ENCODE peak calls at places on chromosomes 12 and 14, in seven cellular contexts. Y is upper lobe of left lung, B is stomach, T is sigmoid colon, H is K562, P is suprapubic skin, U is SK-N-SH. D is an unnamed sample.

GRCh38 chr12:58346032-58346632 is 404.8 kb downstream of the ATP23 start:
- DNase-seq in Y (no peak), B (no peak), T (no peak), H (peak), P (no peak), U (peak), D (no peak)

GRCh38 chr12:57148469-57149308 is 1.3 kb upstream of the LRP1-AS start:
- DNase-seq in Y (peak), B (peak), T (peak), H (no peak), P (peak), U (no peak), D (peak)

GRCh38 chr14:66758031-66758613 is 250.2 kb downstream of the GPHN start:
- DNase-seq in Y (no peak), B (no peak), T (no peak), H (no peak), P (no peak), U (no peak), D (no peak)

GRCh38 chr12:98980508-98980907 is 335.4 kb downstream of the APAF1 start:
- DNase-seq in Y (no peak), B (no peak), T (no peak), H (no peak), P (no peak), U (no peak), D (no peak)

GRCh38 chr12:31985832-31986231 is 26.6 kb downstream of the RESF1 start:
- DNase-seq in Y (no peak), B (no peak), T (no peak), H (no peak), P (no peak), U (no peak), D (no peak)

GRCh38 chr14:100885196-100886030 is 18.1 kb downstream of the RTL1 start:
- DNase-seq in Y (no peak), B (no peak), T (peak), H (no peak), P (peak), U (peak), D (no peak)

GRCh38 chr14:64950889-64951288 is 8.3 kb upstream of the GPX2 start:
- DNase-seq in Y (no peak), B (no peak), T (no peak), H (no peak), P (peak), U (no peak), D (no peak)

GRCh38 chr14:71372411-71372838 is 465.2 kb downstream of the PCNX1 start:
- DNase-seq in Y (no peak), B (no peak), T (no peak), H (no peak), P (no peak), U (no peak), D (no peak)

GRCh38 chr14:105554022-105554421 is 27.6 kb downstream of the TMEM121 start:
- DNase-seq in Y (no peak), B (no peak), T (no peak), H (no peak), P (no peak), U (no peak), D (no peak)

GRCh38 chr14:66650491-66650911 is 142.6 kb downstream of the GPHN start:
- DNase-seq in Y (no peak), B (no peak), T (no peak), H (no peak), P (no peak), U (no peak), D (no peak)

GRCh38 chr12:38175538-38175937 is 141.0 kb upstream of the ALG10B start:
- DNase-seq in Y (no peak), B (no peak), T (no peak), H (no peak), P (no peak), U (no peak), D (no peak)

GRCh38 chr14:67241416-67242362 is at the start of gene PALS1:
- DNase-seq in Y (peak), B (no peak), T (peak), H (peak), P (no peak), U (peak), D (no peak)

GRCh38 chr12:65362231-65362630 is 83.7 kb downstream of the MSRB3 start:
- DNase-seq in Y (no peak), B (no peak), T (no peak), H (no peak), P (no peak), U (no peak), D (no peak)

GRCh38 chr14:63852271-63852816 is 460 bp upstream of the SYNE2 start:
- DNase-seq in Y (peak), B (no peak), T (no peak), H (no peak), P (no peak), U (peak), D (no peak)

GRCh38 chr12:96242597-96242996 is 48.4 kb downstream of the ELK3 start:
- DNase-seq in Y (no peak), B (no peak), T (peak), H (peak), P (peak), U (no peak), D (no peak)

GRCh38 chr12:2922329-2922728 is 31.6 kb downstream of the TULP3 start:
- DNase-seq in Y (no peak), B (no peak), T (no peak), H (no peak), P (no peak), U (no peak), D (no peak)

GRCh38 chr12:23049180-23049579 is 424.2 kb downstream of the ETNK1 start:
- DNase-seq in Y (no peak), B (no peak), T (no peak), H (no peak), P (no peak), U (no peak), D (no peak)
- TF ChIP-seq POLR2AphosphoS5 in Y (no peak), B (no peak), T (no peak), H (no peak), P (no peak), U (no peak), D (no peak)

GRCh38 chr12:110680032-110680431 is 8.9 kb downstream of the HVCN1 start:
- DNase-seq in Y (no peak), B (no peak), T (no peak), H (no peak), P (no peak), U (no peak), D (no peak)

GRCh38 chr12:110677206-110677911 is 11.6 kb downstream of the HVCN1 start:
- DNase-seq in Y (peak), B (no peak), T (no peak), H (no peak), P (no peak), U (no peak), D (no peak)

GRCh38 chr12:110676171-110676570 is 12.7 kb downstream of the HVCN1 start:
- DNase-seq in Y (no peak), B (no peak), T (no peak), H (no peak), P (no peak), U (no peak), D (no peak)

GRCh38 chr12:110679201-110679600 is 9.7 kb downstream of the HVCN1 start:
- DNase-seq in Y (no peak), B (no peak), T (no peak), H (no peak), P (no peak), U (no peak), D (no peak)

GRCh38 chr12:110677982-110678381 is 10.9 kb downstream of the HVCN1 start:
- DNase-seq in Y (no peak), B (no peak), T (no peak), H (no peak), P (no peak), U (no peak), D (no peak)
- H3K27ac ChIP-seq in Y (peak), B (no peak), T (no peak), H (no peak), P (no peak), U (no peak), D (peak)

GRCh38 chr14:104378636-104379225 is 200.8 kb upstream of the C14orf180 start:
- DNase-seq in Y (no peak), B (no peak), T (no peak), H (no peak), P (no peak), U (no peak), D (no peak)
- TF ChIP-seq EP300 in Y (no peak), B (no peak), T (no peak), H (no peak), P (no peak), U (no peak), D (no peak)

GRCh38 chr14:68499451-68499850 is 293.4 kb downstream of the ZFP36L1 start:
- DNase-seq in Y (no peak), B (no peak), T (no peak), H (no peak), P (no peak), U (no peak), D (no peak)

GRCh38 chr14:68495101-68495637 is 297.7 kb downstream of the ZFP36L1 start:
- DNase-seq in Y (no peak), B (no peak), T (no peak), H (no peak), P (no peak), U (no peak), D (no peak)

GRCh38 chr14:68492889-68493288 is 300.0 kb downstream of the ZFP36L1 start:
- DNase-seq in Y (no peak), B (no peak), T (no peak), H (no peak), P (no peak), U (no peak), D (no peak)

GRCh38 chr14:68497016-68497415 is 295.9 kb downstream of the ZFP36L1 start:
- DNase-seq in Y (no peak), B (no peak), T (no peak), H (no peak), P (no peak), U (no peak), D (no peak)

DNA sequence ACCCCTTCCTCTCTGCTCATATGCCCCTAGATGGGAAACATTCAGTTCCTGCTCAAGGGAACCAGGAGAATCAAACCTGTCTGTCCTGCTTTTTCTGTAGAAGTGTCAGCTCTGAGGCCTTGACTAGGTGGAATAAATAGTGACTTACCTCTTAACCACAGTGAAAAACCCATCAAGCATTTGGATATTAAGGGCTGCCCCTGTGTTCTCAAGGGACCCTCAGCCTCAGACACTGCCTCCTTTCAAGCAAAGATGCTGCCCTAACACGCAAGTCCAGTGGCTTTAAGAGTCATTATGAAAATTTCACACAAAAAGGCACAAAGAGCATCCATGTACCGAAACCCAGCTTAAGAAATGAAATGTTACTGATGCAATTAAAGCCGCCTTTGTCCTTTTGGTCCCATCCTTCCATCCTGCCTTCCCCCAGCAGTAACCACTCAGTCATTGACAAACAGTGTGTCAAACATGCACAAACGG is 297.2 kb downstream of the ZFP36L1 start:
- DNase-seq in Y (no peak), B (no peak), T (no peak), H (no peak), P (no peak), U (no peak), D (no peak)
- TF ChIP-seq POLR2AphosphoS5 in Y (no peak), B (no peak), T (no peak), H (no peak), P (no peak), U (no peak), D (no peak)

DNA sequence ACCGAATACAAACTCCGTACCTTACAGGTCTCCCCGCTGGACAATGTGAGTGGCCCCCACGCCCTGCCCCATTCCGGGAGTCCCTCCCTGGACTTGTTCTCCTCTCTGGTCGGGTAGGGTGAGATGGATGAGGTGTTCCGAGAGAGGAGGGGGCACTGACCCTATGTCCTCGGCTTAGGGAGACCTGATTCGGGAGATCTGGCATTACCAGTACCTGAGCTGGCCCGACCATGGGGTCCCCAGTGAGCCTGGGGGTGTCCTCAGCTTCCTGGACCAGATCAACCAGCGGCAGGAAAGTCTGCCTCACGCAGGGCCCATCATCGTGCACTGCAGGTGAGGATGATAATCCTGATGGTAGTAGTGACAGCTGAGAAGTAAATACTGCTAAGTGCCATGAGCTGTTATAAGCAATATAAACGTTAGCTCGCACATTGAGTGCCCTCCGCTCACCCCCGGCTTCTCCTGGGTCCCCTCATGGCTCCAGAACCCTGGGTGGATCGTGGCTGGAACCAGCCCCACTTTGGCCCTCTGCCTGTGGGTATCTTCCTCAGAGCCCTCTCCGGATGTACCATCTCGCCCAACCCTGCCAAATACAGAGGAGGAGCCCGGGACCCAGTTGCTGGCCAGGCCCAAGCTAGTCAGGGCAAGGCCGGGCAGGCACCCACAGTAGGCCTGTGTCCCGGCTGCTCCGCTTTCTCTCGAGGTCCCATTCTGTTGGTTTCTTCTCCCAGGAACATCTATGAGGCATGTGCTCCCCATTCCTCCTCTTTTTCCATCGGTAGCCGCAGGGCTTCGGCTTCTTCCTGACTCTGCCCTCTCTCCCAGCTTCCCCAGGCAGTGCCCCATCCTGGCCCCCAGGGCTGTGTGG is 6.8 kb downstream of the PTPN6 start:
- DNase-seq in Y (no peak), B (no peak), T (peak), H (no peak), P (no peak), U (no peak), D (no peak)
- H3K27ac ChIP-seq in Y (peak), B (peak), T (no peak), H (no peak), P (no peak), U (no peak), D (peak)

DNA sequence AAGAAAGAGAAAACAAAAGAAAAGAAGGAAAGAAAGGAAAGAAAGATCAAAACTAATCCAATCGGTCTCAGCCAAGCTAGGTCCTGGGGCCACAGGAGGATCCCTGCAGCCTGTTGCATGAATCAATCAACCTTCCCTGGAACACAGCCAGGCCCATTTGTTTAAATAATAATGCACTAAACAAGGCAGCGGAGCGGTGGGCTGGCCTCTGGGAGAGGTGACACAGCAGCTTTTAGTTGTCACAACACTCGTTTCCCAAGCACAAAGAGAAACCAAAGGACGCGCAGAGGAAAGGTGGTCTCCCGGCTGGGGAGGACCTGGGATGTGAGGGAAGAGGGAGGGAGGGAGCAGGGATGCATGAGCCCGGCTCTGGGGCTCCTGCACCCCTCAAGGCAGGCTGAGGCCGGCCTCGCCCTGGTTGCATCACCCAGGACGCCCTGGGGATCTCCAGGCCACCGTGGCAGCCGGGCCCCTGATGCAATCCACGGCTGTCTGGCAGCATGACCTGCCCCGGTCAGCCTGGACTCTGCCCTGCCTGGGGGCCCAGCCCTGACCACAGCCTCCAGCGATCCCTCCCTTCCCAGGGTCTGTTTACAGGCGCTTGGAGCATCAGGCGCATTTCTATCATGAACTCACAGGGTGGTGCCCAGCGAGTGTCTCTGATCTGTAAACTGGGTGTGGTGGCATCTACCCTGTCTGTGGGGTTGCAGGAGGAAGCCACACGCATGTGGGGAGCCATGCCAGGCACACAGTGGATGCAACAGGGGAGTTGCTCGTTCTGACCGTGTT is 32.5 kb downstream of the MMP17 start:
- DNase-seq in Y (peak), B (peak), T (no peak), H (peak), P (peak), U (peak), D (peak)
- TF ChIP-seq EP300 in Y (no peak), B (no peak), T (no peak), H (peak), P (no peak), U (no peak), D (no peak)

GRCh38 chr14:54742492-54743350 is 159.9 kb downstream of the GCH1 start:
- DNase-seq in Y (no peak), B (no peak), T (no peak), H (no peak), P (no peak), U (no peak), D (no peak)
- TF ChIP-seq POLR2AphosphoS5 in Y (no peak), B (no peak), T (no peak), H (no peak), P (no peak), U (no peak), D (no peak)

DNA sequence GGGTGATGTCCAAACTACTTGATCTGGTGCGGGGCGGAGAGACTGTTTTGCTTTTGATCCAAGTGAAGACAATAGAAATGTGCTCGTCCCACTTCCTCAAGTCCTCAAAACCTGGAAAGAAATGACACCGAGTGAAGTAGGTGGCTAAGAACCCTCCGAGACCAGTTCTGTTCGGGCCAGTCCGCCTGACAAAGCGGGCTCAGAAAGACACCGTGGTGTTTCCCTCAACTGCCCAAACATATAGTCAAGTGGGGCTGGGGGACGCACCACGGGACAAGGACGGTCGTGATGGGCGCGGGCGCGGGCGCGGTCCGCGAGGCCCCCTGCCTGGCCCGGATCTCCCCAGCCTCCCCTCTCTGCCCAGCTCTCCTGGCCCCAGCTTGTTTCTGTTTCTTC is 1.6 kb downstream of the PHLDA1 start:
- DNase-seq in Y (no peak), B (no peak), T (no peak), H (no peak), P (no peak), U (peak), D (no peak)
- H3K27ac ChIP-seq in Y (peak), B (peak), T (peak), H (no peak), P (peak), U (peak), D (peak)

GRCh38 chr12:52280319-52280795 is 5.9 kb downstream of the KRT86 start:
- DNase-seq in Y (peak), B (peak), T (peak), H (no peak), P (peak), U (no peak), D (peak)
- TF ChIP-seq EP300 in Y (peak), B (peak), T (peak), H (peak), P (peak), U (peak), D (peak)